ENCODE peak calls at places on chromosomes 1 and 21, in nine cellular contexts. Z is right atrium auricular region, R is Caki2, E is fibroblast of the conjunctiva, G is PC-3, H is ecto neural progenitor cell, C is T47D, V is COR-L47, Q is C1 segment of cervical spinal cord. F is an unnamed sample.

GRCh38 chr1:10419351-10419750 is 10.9 kb upstream of the CENPS start:
- DNase-seq in Z (no peak), R (no peak), E (no peak), G (no peak), H (no peak), C (no peak), V (no peak), Q (no peak), F (no peak)

GRCh38 chr1:233140519-233140918 is 155.0 kb downstream of the PCNX2 start:
- DNase-seq in Z (no peak), R (no peak), E (no peak), G (no peak), H (no peak), C (no peak), V (no peak), Q (no peak), F (no peak)

GRCh38 chr1:181397841-181398240 is 85.5 kb upstream of the CACNA1E start:
- DNase-seq in Z (no peak), R (no peak), E (no peak), G (no peak), H (no peak), C (no peak), V (peak; percentile 32), Q (no peak), F (no peak)

GRCh38 chr1:53930932-53931331 is 14.6 kb downstream of the IFT25 start:
- DNase-seq in Z (no peak), R (no peak), E (no peak), G (no peak), H (no peak), C (no peak), V (no peak), Q (no peak), F (no peak)

GRCh38 chr1:212215910-212216309 is 69.3 kb upstream of the PPP2R5A start:
- DNase-seq in Z (no peak), R (no peak), E (no peak), G (no peak), H (no peak), C (no peak), V (no peak), Q (no peak), F (no peak)

GRCh38 chr1:193973428-193973827 is 787.0 kb upstream of the B3GALT2 start:
- DNase-seq in Z (no peak), R (no peak), E (no peak), G (no peak), H (no peak), C (no peak), V (no peak), Q (no peak), F (no peak)

GRCh38 chr1:151887028-151887427 is 22.3 kb downstream of the THEM4 start:
- DNase-seq in Z (no peak), R (no peak), E (peak; percentile 59), G (peak; percentile 88), H (no peak), C (no peak), V (no peak), Q (no peak), F (no peak)

GRCh38 chr1:165828103-165828558 is 717 bp downstream of the UCK2 start:
- DNase-seq in Z (no peak), R (no peak), E (no peak), G (peak; percentile 55), H (peak; percentile 67), C (peak; percentile 73), V (peak; percentile 54), Q (peak; percentile 57), F (peak; percentile 33)

GRCh38 chr1:42700006-42700405 is 17.8 kb downstream of the YBX1 start:
- DNase-seq in Z (no peak), R (no peak), E (no peak), G (peak; percentile 56), H (no peak), C (no peak), V (no peak), Q (no peak), F (no peak)

GRCh38 chr1:212667223-212668139 is 32.2 kb downstream of the BATF3 start:
- DNase-seq in Z (peak; percentile 78), R (peak; percentile 87), E (peak; percentile 93), G (peak; percentile 98), H (peak; percentile 61), C (no peak), V (no peak), Q (no peak), F (no peak)

GRCh38 chr21:44732263-44732662 is 20.9 kb upstream of the TSPEAR start:
- DNase-seq in Z (no peak), R (no peak), E (no peak), G (no peak), H (no peak), C (no peak), V (no peak), Q (no peak), F (no peak)

GRCh38 chr1:26225033-26225831 is 8.8 kb upstream of the CEP85 start:
- DNase-seq in Z (no peak), R (no peak), E (no peak), G (no peak), H (peak; percentile 89), C (no peak), V (no peak), Q (no peak), F (no peak)